ENCODE peak calls at places on chromosomes 2 and 18, in four cellular contexts. R is cardiac muscle cell, B is thyroid gland, C is astrocyte of the spinal cord. Q is an unnamed sample.

GRCh38 chr2:159683804-159684203 is 28.5 kb upstream of the MARCHF7 start:
- DNase-seq in B (no peak), R (no peak), C (peak), Q (no peak)

GRCh38 chr18:7168408-7168807 is 50.8 kb upstream of the LAMA1 start:
- DNase-seq in B (no peak), C (no peak), R (no peak), Q (no peak)

GRCh38 chr2:12452211-12452610 is 264.5 kb upstream of the TRIB2 start:
- DNase-seq in B (no peak), C (peak), R (no peak), Q (no peak)

GRCh38 chr2:55175254-55176093 is 56.6 kb downstream of the CLHC1 start:
- DNase-seq in B (no peak), R (peak), C (peak), Q (no peak)

GRCh38 chr18:24536834-24537233 is 76.4 kb downstream of the HRH4 start:
- DNase-seq in R (no peak), C (no peak), B (no peak), Q (no peak)

GRCh38 chr2:68357608-68358337 is 7.3 kb upstream of the PLEK start:
- DNase-seq in R (peak), B (no peak), C (peak), Q (peak)

GRCh38 chr2:230866704-230867561 is 2.2 kb downstream of the ITM2C start:
- DNase-seq in B (peak), R (no peak), C (peak), Q (no peak)

GRCh38 chr2:45860136-45861106 is 208.9 kb downstream of the PRKCE start:
- DNase-seq in B (peak), C (peak), R (peak), Q (peak)

GRCh38 chr2:217810275-217810674 is 192.5 kb downstream of the TNS1 start:
- DNase-seq in B (no peak), C (no peak), R (no peak), Q (no peak)

GRCh38 chr2:136362676-136363390 is 244.9 kb upstream of the CXCR4 start:
- DNase-seq in R (no peak), B (no peak), C (no peak), Q (no peak)

GRCh38 chr18:74248189-74248975 is 43.4 kb downstream of the CYB5A start:
- DNase-seq in B (no peak), R (no peak), C (no peak), Q (no peak)

GRCh38 chr2:223786236-223786635 is 51.1 kb downstream of the AP1S3 start:
- DNase-seq in R (no peak), B (no peak), C (no peak), Q (no peak)

GRCh38 chr2:11157296-11157695 is 2.0 kb downstream of the SLC66A3 start:
- DNase-seq in B (no peak), C (no peak), R (no peak), Q (no peak)

GRCh38 chr2:241445426-241445825 is 63.0 kb downstream of the STK25 start:
- DNase-seq in B (no peak), C (no peak), R (no peak), Q (no peak)

GRCh38 chr2:3505771-3506170 is 13.6 kb downstream of the ADI1 start:
- DNase-seq in B (no peak), C (no peak), R (no peak), Q (no peak)

GRCh38 chr2:98487806-98488189 is 43.1 kb downstream of the INPP4A start:
- DNase-seq in C (peak), R (no peak), B (peak), Q (no peak)

GRCh38 chr2:32553829-32554432 is 73.9 kb upstream of the TTC27 start:
- DNase-seq in B (no peak), R (peak), C (peak), Q (peak)

GRCh38 chr2:54557601-54558187 is 101.6 kb downstream of the SPTBN1 start:
- DNase-seq in R (peak), C (peak), B (peak), Q (no peak)

GRCh38 chr2:37676274-37676673 is 4.8 kb upstream of the CDC42EP3 start:
- DNase-seq in B (no peak), C (peak), R (no peak), Q (no peak)

GRCh38 chr2:105328281-105329196 is 996 bp downstream of the TGFBRAP1 start:
- DNase-seq in C (no peak), B (peak), R (no peak), Q (no peak)

GRCh38 chr2:109279243-109279860 is 150.3 kb downstream of the SH3RF3 start:
- DNase-seq in B (peak), C (no peak), R (no peak), Q (no peak)

GRCh38 chr18:63824220-63824525 is 49.0 kb downstream of the SERPINB7 start:
- DNase-seq in C (no peak), B (no peak), R (no peak), Q (no peak)

GRCh38 chr2:57373530-57373929 is 673.1 kb upstream of the VRK2 start:
- DNase-seq in R (no peak), C (peak), B (no peak), Q (peak)

GRCh38 chr2:57371186-57371585 is 675.4 kb upstream of the VRK2 start:
- DNase-seq in B (no peak), C (no peak), R (peak), Q (no peak)

GRCh38 chr2:57372237-57372962 is 674.2 kb upstream of the VRK2 start:
- DNase-seq in B (no peak), R (no peak), C (no peak), Q (no peak)

GRCh38 chr2:57376985-57377384 is 669.6 kb upstream of the VRK2 start:
- DNase-seq in C (no peak), R (peak), B (no peak), Q (no peak)
- TF ChIP-seq CTCF in C (peak), R (no peak), B (no peak), Q (no peak)

DNA sequence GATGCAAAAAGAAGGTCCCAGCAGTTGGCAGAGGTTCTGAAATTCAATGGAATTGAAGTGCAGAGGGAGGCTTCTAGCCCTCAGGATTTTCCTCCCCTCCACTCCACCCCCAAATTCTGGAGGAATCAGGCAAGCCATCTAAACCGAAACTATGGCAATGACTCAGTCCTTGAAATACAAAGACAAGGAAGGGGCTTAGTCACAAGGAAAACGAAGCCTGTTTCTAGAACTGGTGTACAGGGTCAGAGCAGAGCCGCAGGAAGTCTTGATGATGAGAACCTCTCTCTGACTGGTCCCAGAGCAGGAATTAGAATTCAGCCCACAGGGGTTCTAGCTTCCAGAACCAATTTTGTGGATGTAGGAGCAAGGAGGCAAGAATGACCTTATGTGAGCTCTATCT is 111.7 kb upstream of the SCN1A start:
- DNase-seq in C (peak), B (no peak), R (no peak), Q (peak)
- H3K4me3 ChIP-seq in C (no peak), B (no peak), R (no peak), Q (no peak)

GRCh38 chr2:126792186-126792585 is 106.5 kb upstream of the TEX51 start:
- DNase-seq in C (no peak), B (no peak), R (no peak), Q (no peak)

GRCh38 chr2:126795661-126796060 is 103.0 kb upstream of the TEX51 start:
- DNase-seq in B (no peak), R (no peak), C (no peak), Q (no peak)

GRCh38 chr2:126792993-126793392 is 105.7 kb upstream of the TEX51 start:
- DNase-seq in B (no peak), C (no peak), R (no peak), Q (no peak)

GRCh38 chr2:126790987-126791780 is 107.5 kb upstream of the TEX51 start:
- DNase-seq in R (no peak), B (no peak), C (no peak), Q (no peak)

GRCh38 chr2:126793885-126794613 is 104.6 kb upstream of the TEX51 start:
- DNase-seq in B (no peak), C (no peak), R (no peak), Q (no peak)
- TF ChIP-seq CTCF in B (no peak), C (no peak), R (no peak), Q (no peak)

GRCh38 chr2:170711774-170712652 is 3.1 kb upstream of the SP5 start:
- DNase-seq in C (no peak), B (peak), R (peak), Q (no peak)
- H3K4me3 ChIP-seq in C (no peak), B (no peak), R (peak), Q (no peak)

DNA sequence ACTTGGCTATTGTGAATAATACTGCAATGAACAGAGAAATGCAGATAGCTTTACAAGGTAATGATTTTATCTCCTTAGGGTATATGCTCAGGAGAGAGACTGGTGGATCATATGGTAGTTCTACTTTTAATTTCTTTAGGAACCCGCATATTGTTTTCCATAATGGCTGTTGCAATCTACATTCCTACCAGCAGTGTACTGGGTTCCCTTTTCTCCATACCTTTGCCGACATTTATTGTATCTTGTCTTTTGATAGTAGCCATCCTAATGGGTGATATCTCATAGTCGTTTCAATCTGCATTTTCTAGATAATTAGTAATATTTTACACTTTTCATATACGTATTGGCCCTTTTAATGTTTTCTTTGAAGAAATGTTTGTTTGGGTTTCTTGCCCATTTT is 702.9 kb upstream of the ACVR2A start:
- DNase-seq in B (no peak), R (no peak), C (no peak), Q (no peak)
- TF ChIP-seq CTCF in B (no peak), R (peak), C (peak), Q (no peak)

DNA sequence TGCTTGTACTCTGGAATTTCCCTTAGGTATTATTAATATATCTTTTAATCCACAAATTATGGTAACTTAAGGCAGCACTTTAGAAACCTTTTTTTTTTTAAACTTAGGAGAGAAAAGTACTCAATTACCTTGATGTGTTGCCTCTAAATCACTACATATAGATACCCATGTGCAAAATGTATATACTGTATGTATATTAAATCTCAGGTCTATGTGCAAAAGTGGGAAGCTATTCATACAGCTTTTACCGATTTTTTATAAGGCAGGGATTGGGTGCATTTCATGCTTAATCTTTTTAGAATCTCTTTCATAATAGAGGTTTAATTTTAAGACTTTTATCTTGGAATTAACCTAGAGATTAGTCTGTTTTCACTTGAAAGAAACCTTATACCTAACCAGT is 3.4 kb downstream of the EML4 start:
- DNase-seq in R (no peak), B (no peak), C (no peak), Q (no peak)
- H3K4me3 ChIP-seq in R (peak), B (no peak), C (no peak), Q (peak)

DNA sequence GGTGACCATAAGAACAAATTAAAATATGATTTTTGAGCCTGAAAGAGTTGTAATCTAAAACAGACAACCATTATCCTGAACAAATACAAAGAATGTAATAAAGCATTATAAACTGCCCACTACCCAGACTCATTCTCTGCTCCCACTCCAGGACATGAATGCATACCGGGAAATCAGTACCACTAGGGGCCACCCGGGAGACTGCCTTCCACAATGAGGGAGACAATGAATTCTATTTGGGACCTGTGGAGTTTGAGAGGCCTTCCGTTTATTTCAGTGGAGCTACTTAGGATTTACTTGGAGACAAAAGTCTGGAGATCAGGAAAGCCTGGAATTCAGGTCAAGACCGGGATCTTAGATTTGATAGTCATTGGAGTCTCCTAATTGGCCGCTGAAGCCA is 50.0 kb downstream of the NAB1 start:
- DNase-seq in R (peak), B (no peak), C (no peak), Q (no peak)
- TF ChIP-seq CTCF in R (peak), B (no peak), C (peak), Q (peak)